ENCODE peak calls at places on chromosomes 2 and 18, in five cellular contexts. T is AG09319; X is CD4-positive, alpha-beta T cell; D is MCF 10A; Z is astrocyte of the spinal cord. W is an unnamed sample.

GRCh38 chr2:98489971-98490962 is 45.6 kb downstream of the INPP4A start:
- DNase-seq in T (no peak), X (no peak), D (no peak), Z (no peak), W (no peak)

GRCh38 chr2:152097291-152098032 is 1.4 kb downstream of the CACNB4 start:
- DNase-seq in T (peak; percentile 8), X (no peak), D (peak; percentile 57), Z (peak; percentile 22), W (no peak)

GRCh38 chr2:102194609-102195268 is 7.9 kb downstream of the IL1RL2 start:
- DNase-seq in T (no peak), X (no peak), D (no peak), Z (no peak), W (no peak)

GRCh38 chr2:112540906-112541305 is 1.4 kb upstream of the POLR1B start:
- DNase-seq in T (no peak), X (no peak), D (no peak), Z (no peak), W (no peak)

GRCh38 chr18:73315381-73315780 is 447.6 kb upstream of the NETO1 start:
- DNase-seq in T (no peak), X (no peak), D (no peak), Z (no peak), W (no peak)

GRCh38 chr2:144402282-144402681 is 117.6 kb downstream of the ZEB2 start:
- DNase-seq in T (no peak), X (no peak), D (no peak), Z (no peak), W (no peak)

GRCh38 chr2:98445167-98445522 is 487 bp downstream of the INPP4A start:
- DNase-seq in T (no peak), X (no peak), D (peak; percentile 19), Z (peak; percentile 9), W (no peak)

GRCh38 chr2:26846881-26847662 is 860 bp upstream of the DPYSL5 start:
- DNase-seq in T (no peak), X (no peak), D (no peak), Z (no peak), W (no peak)

GRCh38 chr2:152716805-152717241 is 438 bp downstream of the PRPF40A start:
- DNase-seq in T (no peak), X (peak; percentile 16), D (no peak), Z (no peak), W (no peak)

GRCh38 chr2:156405586-156405985 is 30.6 kb upstream of the GPD2 start:
- DNase-seq in T (no peak), X (no peak), D (peak; percentile 78), Z (no peak), W (no peak)

GRCh38 chr18:76592981-76593381 is 97.9 kb upstream of the ZNF516 start:
- DNase-seq in T (no peak), X (no peak), D (no peak), Z (no peak), W (no peak)

GRCh38 chr2:120600335-120600734 is 135.3 kb upstream of the GLI2 start:
- DNase-seq in T (no peak), X (no peak), D (no peak), Z (no peak), W (no peak)

GRCh38 chr2:136381722-136382633 is 264.0 kb upstream of the CXCR4 start:
- DNase-seq in T (no peak), X (peak; percentile 59), D (no peak), Z (no peak), W (no peak)

GRCh38 chr2:19560785-19561184 is 202.4 kb upstream of the OSR1 start:
- DNase-seq in T (no peak), X (no peak), D (no peak), Z (no peak), W (no peak)

GRCh38 chr2:25954199-25954752 is 28.0 kb downstream of the KIF3C start:
- DNase-seq in T (no peak), X (no peak), D (no peak), Z (no peak), W (no peak)

GRCh38 chr18:41849632-41850031 is 105.4 kb upstream of the PIK3C3 start:
- DNase-seq in T (no peak), X (no peak), D (no peak), Z (no peak), W (no peak)

GRCh38 chr2:70385966-70386595 is 84.2 kb upstream of the FAM136A start:
- DNase-seq in T (no peak), X (no peak), D (peak; percentile 27), Z (no peak), W (no peak)
- TF ChIP-seq CTCF in T (no peak), X (no peak), D (no peak), Z (no peak), W (no peak)

GRCh38 chr2:238305092-238305862 is 15.0 kb upstream of the TRAF3IP1 start:
- DNase-seq in T (no peak), X (no peak), D (peak; percentile 48), Z (no peak), W (no peak)
- TF ChIP-seq CTCF in T (no peak), X (no peak), D (peak; percentile 42), Z (peak; percentile 34), W (no peak)

DNA sequence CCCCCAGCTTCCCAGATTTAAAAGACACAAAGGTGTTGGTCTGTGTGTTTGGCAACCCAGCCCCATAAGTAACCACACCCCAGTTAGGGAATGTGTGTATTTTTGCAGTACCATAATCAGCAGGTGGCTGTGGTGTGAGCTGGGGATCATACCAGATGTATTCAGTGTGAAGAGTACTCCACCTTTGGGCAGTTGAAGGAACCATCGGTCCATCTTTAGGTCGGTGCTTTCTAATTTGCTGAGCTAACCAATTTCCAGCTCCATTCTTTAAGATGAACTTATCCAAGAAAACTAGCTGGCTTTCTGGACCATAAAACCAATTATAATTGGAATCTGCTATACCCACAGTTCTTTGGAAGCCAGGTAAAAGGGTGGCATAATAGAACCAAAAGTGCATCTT is 3.2 kb downstream of the DSEL start:
- DNase-seq in T (no peak), X (no peak), D (peak; percentile 26), Z (no peak), W (no peak)
- TF ChIP-seq CTCF in T (no peak), X (no peak), D (no peak), Z (peak; percentile 28), W (no peak)

GRCh38 chr18:9364242-9364641 is 29.7 kb downstream of the TWSG1 start:
- DNase-seq in T (no peak), X (no peak), D (peak; percentile 30), Z (no peak), W (no peak)
- TF ChIP-seq CTCF in T (no peak), X (no peak), D (no peak), Z (no peak), W (no peak)